ENCODE peak calls at places on chromosomes 6 and 20, in six cellular contexts. B is AG08395, G is aorta, A is T-helper 9 cell, P is cardiac fibroblast, T is H9. K is an unnamed sample.

GRCh38 chr6:78150425-78150824 is 497.6 kb downstream of the MEI4 start:
- DNase-seq in G (no peak), B (no peak), A (no peak), T (no peak), P (no peak), K (no peak)

GRCh38 chr20:43388267-43389081 is 69.2 kb upstream of the SRSF6 start:
- DNase-seq in B (peak; percentile 57), G (peak; percentile 82), P (peak; percentile 85), T (no peak), A (no peak), K (peak; percentile 1)

GRCh38 chr6:106658469-106658868 is 29.1 kb downstream of the QRSL1 start:
- DNase-seq in A (no peak), P (peak; percentile 9), T (no peak), G (no peak), B (no peak), K (no peak)

GRCh38 chr6:33050013-33050800 is 23.2 kb downstream of the HLA-DPA1 start:
- DNase-seq in P (no peak), B (no peak), G (no peak), T (no peak), A (no peak), K (no peak)

GRCh38 chr6:118485601-118486550 is 62.2 kb upstream of the PLN start:
- DNase-seq in B (no peak), P (no peak), T (no peak), G (no peak), A (no peak), K (no peak)

GRCh38 chr6:13304580-13305255 is 23.6 kb downstream of the TBC1D7 start:
- DNase-seq in P (peak; percentile 42), T (no peak), A (no peak), G (no peak), B (no peak), K (no peak)

GRCh38 chr6:144749263-144749662 is 464.1 kb downstream of the UTRN start:
- DNase-seq in T (no peak), A (no peak), B (no peak), P (no peak), G (no peak), K (no peak)

GRCh38 chr6:135118142-135118730 is 62.9 kb upstream of the MYB start:
- DNase-seq in A (no peak), T (no peak), G (no peak), P (no peak), B (no peak), K (no peak)

GRCh38 chr6:24283043-24283985 is 74.5 kb downstream of the DCDC2 start:
- DNase-seq in T (peak; percentile 76), G (no peak), A (no peak), P (peak; percentile 91), B (peak; percentile 80), K (peak; percentile 85)

GRCh38 chr20:17806739-17807441 is 107.1 kb downstream of the BANF2 start:
- DNase-seq in B (peak; percentile 80), T (peak; percentile 74), G (peak; percentile 88), A (no peak), P (peak; percentile 97), K (peak; percentile 58)

GRCh38 chr6:152271681-152272464 is 365.3 kb downstream of the SYNE1 start:
- DNase-seq in G (no peak), B (peak; percentile 57), T (no peak), A (no peak), P (peak; percentile 74), K (peak; percentile 12)

GRCh38 chr6:166005846-166006592 is 161.6 kb downstream of the TBXT start:
- DNase-seq in A (no peak), T (peak; percentile 36), B (peak; percentile 62), G (peak; percentile 79), P (peak; percentile 89), K (peak; percentile 80)